ENCODE peak calls at places on chromosomes 2 and 18, in six cellular contexts. K is tibial artery, I is endodermal cell, F is brain microvascular endothelial cell, P is testis, B is heart right ventricle. G is an unnamed sample.

GRCh38 chr2:80073134-80073561 is 231.4 kb downstream of the LRRTM1 start:
- DNase-seq in F (peak; percentile 23), K (no peak), P (peak; percentile 49), I (peak; percentile 78), B (no peak), G (peak; percentile 79)

GRCh38 chr2:105929506-105929905 is 184.8 kb downstream of the NCK2 start:
- DNase-seq in B (no peak), F (no peak), I (peak; percentile 5), K (no peak), P (no peak), G (no peak)

GRCh38 chr2:56534321-56534720 is 350.5 kb downstream of the CCDC85A start:
- DNase-seq in K (no peak), B (no peak), I (no peak), P (no peak), F (no peak), G (no peak)

GRCh38 chr2:180664507-180664906 is 315.9 kb upstream of the UBE2E3 start:
- DNase-seq in I (no peak), B (no peak), K (no peak), P (no peak), F (no peak), G (no peak)

GRCh38 chr2:145026456-145027072 is 506.6 kb upstream of the ZEB2 start:
- DNase-seq in P (no peak), F (no peak), B (no peak), I (no peak), K (no peak), G (no peak)

GRCh38 chr2:153595939-153596338 is 117.4 kb upstream of the RPRM start:
- DNase-seq in K (no peak), B (no peak), I (peak; percentile 47), P (no peak), F (no peak), G (no peak)

GRCh38 chr2:160278101-160278888 is 78.2 kb upstream of the ITGB6 start:
- DNase-seq in P (no peak), F (no peak), K (no peak), B (no peak), I (no peak), G (peak; percentile 94)

GRCh38 chr2:6856548-6856920 is 9.2 kb downstream of the CMPK2 start:
- DNase-seq in P (no peak), K (no peak), B (no peak), I (no peak), F (no peak), G (no peak)

GRCh38 chr2:199594443-199594842 is 136.7 kb upstream of the SATB2 start:
- DNase-seq in P (no peak), B (no peak), I (no peak), F (no peak), K (no peak), G (no peak)

GRCh38 chr18:1062592-1062991 is 157.9 kb downstream of the ADCYAP1 start:
- DNase-seq in B (no peak), K (no peak), F (no peak), I (peak; percentile 77), P (no peak), G (no peak)

GRCh38 chr18:37450434-37451133 is 115.0 kb downstream of the CELF4 start:
- DNase-seq in P (peak; percentile 80), F (no peak), I (peak; percentile 76), B (no peak), K (no peak), G (no peak)

GRCh38 chr18:54269924-54270844 is 867 bp downstream of the POLI start:
- DNase-seq in P (peak; percentile 66), F (peak; percentile 34), I (peak; percentile 90), B (no peak), K (peak; percentile 71), G (peak; percentile 37)

GRCh38 chr2:183951636-183952035 is 646.7 kb upstream of the ZNF804A start:
- DNase-seq in K (no peak), F (no peak), B (no peak), I (no peak), P (no peak), G (no peak)

GRCh38 chr2:6864938-6865345 is 765 bp downstream of the CMPK2 start:
- DNase-seq in K (peak; percentile 69), B (peak; percentile 53), P (peak; percentile 15), F (no peak), I (peak; percentile 73), G (peak; percentile 1)

GRCh38 chr2:54559593-54560145 is 103.5 kb downstream of the SPTBN1 start:
- DNase-seq in K (peak; percentile 70), I (peak; percentile 51), P (peak; percentile 52), F (peak; percentile 69), B (no peak), G (peak; percentile 78)

GRCh38 chr2:68716948-68717661 is 17.5 kb upstream of the ARHGAP25 start:
- DNase-seq in K (no peak), I (no peak), F (no peak), B (no peak), P (no peak), G (no peak)

GRCh38 chr2:113795405-113795920 is 39.0 kb upstream of the SLC35F5 start:
- DNase-seq in F (peak; percentile 12), B (no peak), P (no peak), K (no peak), I (no peak), G (no peak)

GRCh38 chr2:41907716-41908328 is 140.0 kb upstream of the PKDCC start:
- DNase-seq in B (no peak), P (no peak), I (no peak), K (no peak), F (no peak), G (peak; percentile 12)

GRCh38 chr18:37403100-37403781 is 162.4 kb downstream of the CELF4 start:
- DNase-seq in P (no peak), B (peak; percentile 43), K (no peak), F (peak; percentile 55), I (peak; percentile 74), G (no peak)

GRCh38 chr2:217902281-217903141 is 100.3 kb downstream of the TNS1 start:
- DNase-seq in K (peak; percentile 95), P (peak; percentile 78), B (peak; percentile 86), F (peak; percentile 57), I (no peak), G (no peak)

GRCh38 chr18:22342625-22343024 is 75.1 kb downstream of the CTAGE1 start:
- DNase-seq in K (no peak), I (no peak), F (peak; percentile 64), B (no peak), P (no peak), G (peak; percentile 11)

GRCh38 chr2:200944467-200945394 is 18.7 kb downstream of the ORC2 start:
- DNase-seq in B (no peak), I (no peak), K (no peak), P (peak; percentile 42), F (peak; percentile 95), G (peak; percentile 18)

GRCh38 chr18:41858761-41859555 is 96.1 kb upstream of the PIK3C3 start:
- DNase-seq in B (no peak), F (no peak), I (no peak), K (no peak), P (no peak), G (peak; percentile 49)

GRCh38 chr18:55856191-55856590 is 268.2 kb upstream of the TCF4 start:
- DNase-seq in F (peak; percentile 72), I (peak; percentile 59), P (no peak), B (no peak), K (no peak), G (peak; percentile 57)

GRCh38 chr2:62147610-62148301 is 48.2 kb upstream of the B3GNT2 start:
- DNase-seq in K (no peak), F (peak; percentile 37), B (no peak), I (no peak), P (no peak), G (no peak)

GRCh38 chr2:205716126-205716525 is 33.8 kb downstream of the NRP2 start:
- DNase-seq in F (no peak), K (no peak), I (peak; percentile 87), B (no peak), P (peak; percentile 81), G (no peak)
- TF ChIP-seq CTCF in F (peak; percentile 68), K (no peak), I (peak; percentile 74), B (no peak), P (no peak), G (no peak)

GRCh38 chr2:86066915-86067314 is 38.8 kb downstream of the POLR1A start:
- DNase-seq in I (no peak), B (no peak), P (no peak), K (no peak), F (no peak), G (no peak)
- H3K27ac ChIP-seq in I (no peak overlapping the region), B (no peak overlapping the region), P (no peak overlapping the region), K (no peak overlapping the region), F (no peak overlapping the region), G (no peak overlapping the region)

GRCh38 chr18:53153281-53153680 is 813.3 kb downstream of the DCC start:
- DNase-seq in P (peak; percentile 37), B (no peak), I (peak; percentile 78), K (no peak), F (no peak), G (peak; percentile 61)
- TF ChIP-seq CTCF in P (peak; percentile 44), B (no peak), I (peak; percentile 87), K (no peak), F (no peak), G (peak; percentile 77)

DNA sequence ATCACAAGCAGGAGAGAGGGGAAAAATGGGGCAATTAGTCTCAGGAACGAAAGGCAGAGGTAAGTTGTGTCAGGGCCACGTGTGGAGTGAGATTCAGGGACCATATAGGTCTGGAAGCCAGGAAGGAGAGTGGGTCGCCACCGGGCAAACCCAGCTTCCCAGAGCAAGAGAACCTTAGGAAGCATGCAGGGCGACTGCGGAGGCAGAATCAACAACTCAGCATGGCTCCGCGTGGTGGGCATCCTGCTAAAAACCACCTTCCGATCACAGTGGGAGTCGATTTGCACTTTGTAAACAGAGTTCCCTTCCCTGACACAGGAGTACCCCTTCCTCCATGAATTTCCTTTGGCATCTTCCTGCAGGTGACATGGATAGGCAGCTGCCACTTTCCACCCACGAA is 114.6 kb downstream of the TTC32 start:
- DNase-seq in K (no peak), B (no peak), F (no peak), I (peak; percentile 66), P (no peak), G (no peak)
- H3K27ac ChIP-seq in K (peak overlapping the region; percentile 25), B (no peak overlapping the region), F (no peak overlapping the region), I (no peak overlapping the region), P (no peak overlapping the region), G (no peak overlapping the region)

DNA sequence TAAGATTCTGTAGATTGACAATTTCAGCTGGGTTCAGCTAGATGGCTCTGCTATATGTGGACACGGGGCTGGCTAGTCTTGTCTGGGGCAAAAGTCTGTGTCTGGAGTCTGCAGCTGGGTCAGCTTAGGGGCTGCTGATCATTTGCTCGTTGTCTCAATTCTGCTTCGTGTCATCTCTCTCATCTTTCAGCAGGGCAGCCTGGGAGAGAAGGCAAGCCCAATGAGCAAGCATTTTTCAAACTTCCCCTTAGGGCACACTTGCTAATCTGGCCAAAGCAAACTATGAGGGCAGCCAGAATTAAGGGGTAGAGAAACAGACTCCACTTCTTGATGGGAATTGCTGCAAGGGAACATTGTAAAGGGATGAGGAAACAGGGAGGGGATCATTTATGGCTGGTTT is 462.6 kb downstream of the SLC4A3 start:
- DNase-seq in B (no peak), K (no peak), I (no peak), F (no peak), P (no peak), G (no peak)
- TF ChIP-seq CTCF in B (no peak), K (no peak), I (no peak), F (no peak), P (no peak), G (no peak)

DNA sequence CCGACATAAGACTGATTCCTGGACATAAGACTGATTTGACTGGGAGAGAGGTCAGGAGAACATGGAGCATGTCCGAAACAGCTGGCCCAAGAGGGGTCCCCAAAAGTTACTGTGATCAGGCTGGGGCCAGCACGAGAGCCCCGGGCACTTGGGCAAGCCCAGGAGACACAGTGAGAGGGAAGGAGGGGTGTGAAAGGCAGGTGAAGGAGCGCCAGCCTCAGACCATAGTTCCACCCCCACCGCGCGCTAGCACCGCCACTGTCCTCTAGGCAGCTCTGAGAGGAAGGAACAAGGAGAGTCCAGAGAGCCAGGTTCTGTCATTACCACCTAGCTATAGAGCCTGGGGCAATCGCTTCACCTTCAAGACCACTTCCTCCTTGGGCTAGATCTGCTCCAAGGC is 78.2 kb upstream of the DAPL1 start:
- DNase-seq in P (no peak), I (no peak), B (no peak), K (no peak), F (no peak), G (no peak)
- H3K27ac ChIP-seq in P (no peak overlapping the region), I (no peak overlapping the region), B (peak overlapping the region; percentile 94), K (no peak overlapping the region), F (no peak overlapping the region), G (no peak overlapping the region)

G was measured in A673.